ENCODE peak calls at places on chromosomes 13 and 19, in seven cellular contexts. M, A, U, R, B, F and L are unnamed samples.

GRCh38 chr19:16595097-16595496 is 22.9 kb upstream of the SLC35E1 start:
- DNase-seq in B (no peak), F (no peak), U (no peak), A (no peak), R (no peak), M (no peak), L (no peak)

GRCh38 chr19:12872941-12873890 is 8.0 kb downstream of the DNASE2 start:
- DNase-seq in U (no peak), B (peak; percentile 66), M (peak; percentile 55), A (peak; percentile 81), F (peak; percentile 88), R (no peak), L (no peak)

GRCh38 chr19:5308471-5309437 is 31.9 kb downstream of the PTPRS start:
- DNase-seq in B (peak; percentile 62), A (peak; percentile 67), U (no peak), F (peak; percentile 72), M (no peak), R (no peak), L (peak; percentile 96)

GRCh38 chr13:46982856-46983582 is 86.2 kb upstream of the HTR2A start:
- DNase-seq in F (no peak), M (no peak), B (peak; percentile 12), R (no peak), U (no peak), A (no peak), L (no peak)

GRCh38 chr19:19820774-19821315 is 705 bp downstream of the ZNF506 start:
- DNase-seq in M (no peak), U (no peak), F (no peak), R (no peak), B (no peak), A (no peak), L (no peak)

GRCh38 chr19:2923510-2923909 is 21.3 kb downstream of the ZNF77 start:
- DNase-seq in U (no peak), A (no peak), F (no peak), R (no peak), B (no peak), M (no peak), L (no peak)

GRCh38 chr13:52455677-52456041 is 381 bp downstream of the CKAP2 start:
- DNase-seq in B (peak; percentile 77), A (peak; percentile 77), F (peak; percentile 65), M (peak; percentile 94), R (peak; percentile 87), U (peak; percentile 93), L (peak; percentile 83)

GRCh38 chr19:49340069-49340864 is 5.1 kb downstream of the CD37 start:
- DNase-seq in R (peak; percentile 86), A (peak; percentile 76), M (peak; percentile 75), B (peak; percentile 75), F (peak; percentile 84), U (peak; percentile 39), L (peak; percentile 85)

GRCh38 chr13:99320693-99321481 is 13.7 kb upstream of the GPR183 start:
- DNase-seq in A (no peak), B (no peak), M (no peak), U (no peak), F (no peak), R (no peak), L (no peak)

GRCh38 chr13:20291037-20291436 is 58.9 kb upstream of the GJB6 start:
- DNase-seq in U (no peak), A (no peak), F (no peak), R (no peak), B (peak; percentile 39), M (no peak), L (no peak)

GRCh38 chr13:21297914-21298831 is 121.7 kb downstream of the MRPL57 start:
- DNase-seq in R (peak; percentile 88), B (peak; percentile 90), U (peak; percentile 92), F (peak; percentile 86), A (peak; percentile 90), M (peak; percentile 91), L (peak; percentile 90)

GRCh38 chr13:33519561-33520479 is 234.3 kb upstream of the STARD13 start:
- DNase-seq in M (no peak), U (no peak), F (no peak), B (no peak), R (no peak), A (no peak), L (no peak)

GRCh38 chr19:2770055-2771013 is 12.7 kb downstream of the SGTA start:
- DNase-seq in U (no peak), F (no peak), A (no peak), R (no peak), B (peak; percentile 51), M (no peak), L (peak; percentile 88)

GRCh38 chr13:30031488-30031887 is 181.1 kb upstream of the UBL3 start:
- DNase-seq in M (no peak), U (no peak), R (no peak), F (no peak), B (no peak), A (no peak), L (no peak)

GRCh38 chr13:113581871-113582270 is 2.7 kb upstream of the TFDP1 start:
- DNase-seq in R (peak; percentile 18), B (no peak), A (no peak), M (peak; percentile 39), F (peak; percentile 2), U (peak; percentile 87), L (no peak)

GRCh38 chr13:30572859-30573275 is 44.9 kb upstream of the USPL1 start:
- DNase-seq in A (peak; percentile 35), R (no peak), U (no peak), F (no peak), B (no peak), M (no peak), L (no peak)

GRCh38 chr19:6532244-6532999 is 1.6 kb downstream of the TNFSF9 start:
- DNase-seq in R (no peak), M (no peak), F (no peak), B (no peak), U (no peak), A (no peak), L (no peak)

GRCh38 chr13:90430127-90430526 is 917.4 kb upstream of the MIR17HG start:
- DNase-seq in R (no peak), M (no peak), A (no peak), F (no peak), U (no peak), B (no peak), L (no peak)

GRCh38 chr13:27338816-27339215 is 68.2 kb downstream of the RASL11A start:
- DNase-seq in R (no peak), M (no peak), B (no peak), U (no peak), F (no peak), A (no peak), L (no peak)

GRCh38 chr19:7912144-7912696 is 2.4 kb upstream of the TGFBR3L start:
- DNase-seq in B (no peak), M (no peak), F (no peak), A (no peak), R (no peak), U (no peak), L (no peak)

GRCh38 chr19:15199652-15200574 is 882 bp downstream of the NOTCH3 start:
- DNase-seq in F (no peak), R (no peak), U (no peak), A (peak; percentile 42), M (peak; percentile 94), B (no peak), L (no peak)

GRCh38 chr13:40769970-40770369 is 1.0 kb downstream of the MRPS31 start:
- DNase-seq in A (no peak), B (no peak), R (no peak), M (no peak), U (no peak), F (no peak), L (no peak)

GRCh38 chr13:40772765-40773473 is 1.9 kb upstream of the MRPS31 start:
- DNase-seq in A (no peak), U (no peak), B (no peak), F (no peak), M (no peak), R (no peak), L (no peak)

GRCh38 chr13:40774672-40775071 is 3.7 kb upstream of the MRPS31 start:
- DNase-seq in M (no peak), R (no peak), B (no peak), A (no peak), U (no peak), F (no peak), L (no peak)

GRCh38 chr13:40770609-40770933 is 419 bp downstream of the MRPS31 start:
- DNase-seq in R (no peak), U (no peak), M (no peak), A (no peak), F (no peak), B (no peak), L (no peak)

DNA sequence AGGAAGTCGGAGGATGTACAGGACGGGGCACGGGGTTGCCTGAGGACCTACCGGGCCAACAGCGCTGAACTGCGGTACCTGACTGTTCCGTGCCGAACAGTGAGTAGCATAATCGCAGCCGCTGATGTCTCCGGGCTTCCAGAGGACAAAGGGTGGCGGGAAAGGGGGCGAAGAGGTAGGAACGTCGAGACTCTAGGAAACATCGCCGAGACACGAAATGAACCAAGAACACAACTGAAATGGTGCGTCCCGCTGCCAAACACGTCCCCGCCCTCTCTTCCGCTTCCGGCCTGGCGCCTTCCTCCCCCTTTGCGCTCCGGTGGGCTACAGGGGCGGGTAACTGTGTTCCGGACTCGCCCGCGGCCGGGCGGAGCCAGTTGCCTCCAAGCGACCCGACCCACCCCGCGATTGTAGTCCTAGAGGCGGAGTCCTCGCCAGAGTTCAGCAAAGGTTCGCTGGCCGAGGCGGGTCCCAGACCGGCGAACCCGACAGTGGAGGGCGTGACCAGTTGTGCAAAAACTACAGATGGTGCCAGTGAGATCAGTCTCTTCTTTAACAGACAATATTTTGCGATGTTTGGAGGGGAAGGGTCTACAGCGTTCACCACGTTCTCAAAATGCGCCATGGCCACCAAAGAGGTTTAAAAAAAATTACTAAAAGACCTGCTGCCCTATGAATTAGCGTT is at the start of gene MRPS31:
- DNase-seq in M (peak; percentile 97), A (peak; percentile 99), F (peak; percentile 96), U (peak; percentile 99), R (peak; percentile 98), B (peak; percentile 97), L (peak; percentile 97)
- TF ChIP-seq EP300 in M (no peak), A (no peak), F (peak; percentile 48), U (no peak), R (no peak), B (no peak), L (no peak)

DNA sequence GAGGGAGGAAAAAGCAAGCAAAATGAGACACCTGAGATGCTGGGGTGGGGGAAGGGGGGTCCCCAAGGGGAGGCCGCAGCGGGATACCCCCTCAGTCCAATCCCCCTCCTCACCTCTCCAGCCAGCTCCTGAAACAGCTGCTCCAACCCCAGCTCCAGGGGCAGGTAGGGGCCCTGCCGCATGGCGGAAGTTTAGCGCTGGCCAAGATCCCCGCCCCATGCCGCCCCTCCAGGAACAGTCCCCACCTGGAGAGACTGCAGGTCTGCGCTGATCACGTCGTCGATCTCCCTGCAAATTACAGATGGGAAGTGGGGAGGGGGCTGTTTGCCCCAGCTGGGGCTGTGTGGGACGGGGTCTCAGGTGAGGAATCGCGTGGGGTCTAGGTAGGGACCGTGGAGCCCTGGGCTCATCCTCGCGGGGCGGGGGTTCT is 9.0 kb downstream of the CAPN12 start:
- DNase-seq in A (no peak), R (no peak), U (no peak), B (peak; percentile 73), M (peak; percentile 82), F (peak; percentile 52), L (peak; percentile 66)
- TF ChIP-seq POLR2AphosphoS5 in A (no peak), R (no peak), U (no peak), B (no peak), M (no peak), F (no peak), L (no peak)

GRCh38 chr19:54115071-54116063 is at the start of the genes PRPF31 and TFPT:
- DNase-seq in B (peak; percentile 97), F (peak; percentile 98), R (peak; percentile 99), A (peak; percentile 96), M (peak; percentile 96), U (peak; percentile 99), L (peak; percentile 99)
- TF ChIP-seq EP300 in B (no peak), F (no peak), R (no peak), A (no peak), M (no peak), U (no peak), L (peak; percentile 15)

GRCh38 chr19:1177322-1178114 is 3.5 kb upstream of the SBNO2 start:
- DNase-seq in A (peak; percentile 60), U (no peak), R (no peak), B (no peak), F (no peak), M (no peak), L (peak; percentile 81)
- TF ChIP-seq POLR2AphosphoS5 in A (peak; percentile 5), U (no peak), R (no peak), B (no peak), F (no peak), M (no peak), L (peak; percentile 4)